ENCODE peak calls at places on chromosomes 16 and 17, in six cellular contexts. O, P, W, D, N and B are unnamed samples. For H3K4me1, the result is how much of the 10 kb centered on the place peaks cover.

GRCh38 chr16:17416461-17417221 is 54.1 kb downstream of the XYLT1 start:
- DNase-seq in O (no peak), P (peak), W (no peak), D (no peak), N (no peak), B (no peak)

GRCh38 chr17:44108440-44109311 is 14.8 kb downstream of the HDAC5 start:
- DNase-seq in O (peak), P (peak), W (no peak), D (no peak), N (peak), B (no peak)

GRCh38 chr17:35865412-35866355 is 3.0 kb downstream of the HEATR9 start:
- DNase-seq in O (peak), P (peak), W (no peak), D (peak), N (no peak), B (no peak)

GRCh38 chr16:5196204-5196603 is 98.6 kb upstream of the EEF2KMT start:
- DNase-seq in O (no peak), P (no peak), W (no peak), D (no peak), N (no peak), B (no peak)

GRCh38 chr17:12509836-12510235 is 155.9 kb upstream of the MYOCD start:
- DNase-seq in O (peak), P (no peak), W (no peak), D (no peak), N (no peak), B (no peak)

GRCh38 chr17:18038149-18038850 is 668 bp downstream of the ATPAF2 start:
- DNase-seq in O (peak), P (peak), W (no peak), D (no peak), N (no peak), B (no peak)

GRCh38 chr16:7177875-7178274 is 154.8 kb upstream of the RBFOX1 start:
- DNase-seq in O (no peak), P (no peak), W (no peak), D (no peak), N (no peak), B (no peak)

GRCh38 chr17:17781591-17782424 is 55.0 kb downstream of the SREBF1 start:
- DNase-seq in O (peak), P (peak), W (peak), D (peak), N (no peak), B (no peak)

GRCh38 chr17:43363181-43363925 is 35.4 kb upstream of the ARL4D start:
- DNase-seq in O (no peak), P (no peak), W (no peak), D (no peak), N (no peak), B (no peak)

DNA sequence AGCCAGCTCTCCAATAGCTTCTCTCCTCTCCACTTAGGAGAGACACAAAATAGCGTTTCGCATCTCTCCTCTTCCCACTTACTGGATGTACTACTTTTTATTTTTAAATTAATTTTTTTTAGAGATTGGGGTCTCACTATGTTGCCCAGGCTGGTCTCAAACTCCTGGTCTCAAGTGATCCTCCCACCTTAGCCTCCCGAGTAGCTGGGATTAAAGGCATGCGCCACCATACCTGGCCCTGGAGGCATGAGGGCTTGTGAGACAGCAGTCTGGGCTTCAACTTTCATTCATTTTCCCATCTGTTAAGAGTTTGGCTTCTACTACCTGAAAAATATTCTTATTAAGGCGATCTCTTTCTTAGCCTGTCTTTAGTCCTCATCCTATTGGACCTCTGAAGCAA is 18.3 kb downstream of the SLC7A6OS start:
- DNase-seq in O (no peak), P (no peak), W (no peak), D (no peak), N (no peak), B (no peak)
- H3K4me1 ChIP-seq in O (under half), P (under half), W (under half), D (under half), N (under half), B (under half)

GRCh38 chr17:8063761-8064589 is 23.5 kb downstream of the ALOX12B start:
- DNase-seq in O (no peak), P (no peak), W (no peak), D (no peak), N (no peak), B (no peak)
- H2AFZ ChIP-seq in O (no peak), P (no peak), W (no peak), D (no peak), N (no peak), B (no peak)

GRCh38 chr17:79795795-79796569 is 895 bp downstream of the CBX8 start:
- DNase-seq in O (no peak), P (no peak), W (no peak), D (no peak), N (no peak), B (no peak)

GRCh38 chr17:79792984-79793923 is 3.6 kb downstream of the CBX8 start:
- DNase-seq in O (peak), P (peak), W (no peak), D (no peak), N (no peak), B (no peak)

GRCh38 chr17:79792371-79792871 is 4.5 kb downstream of the CBX8 start:
- DNase-seq in O (no peak), P (no peak), W (no peak), D (no peak), N (no peak), B (no peak)

GRCh38 chr17:79794659-79795511 is 2.0 kb downstream of the CBX8 start:
- DNase-seq in O (no peak), P (no peak), W (no peak), D (no peak), N (no peak), B (no peak)

GRCh38 chr17:79793924-79794304 is 3.0 kb downstream of the CBX8 start:
- DNase-seq in O (no peak), P (no peak), W (no peak), D (no peak), N (peak), B (no peak)
- H3K4me1 ChIP-seq in O (half or more), P (under half), W (under half), D (under half), N (under half), B (under half)

GRCh38 chr16:82055728-82056549 is 20.9 kb downstream of the HSD17B2 start:
- DNase-seq in O (no peak), P (no peak), W (no peak), D (peak), N (no peak), B (peak)
- H2AFZ ChIP-seq in O (no peak), P (no peak), W (no peak), D (no peak), N (no peak), B (peak)

GRCh38 chr16:75385507-75386152 is 47.7 kb downstream of the CFDP1 start:
- DNase-seq in O (peak), P (peak), W (peak), D (peak), N (peak), B (peak)

GRCh38 chr16:75382611-75383010 is 50.7 kb downstream of the CFDP1 start:
- DNase-seq in O (no peak), P (no peak), W (no peak), D (no peak), N (no peak), B (no peak)

GRCh38 chr16:75379911-75380847 is 53.1 kb downstream of the CFDP1 start:
- DNase-seq in O (no peak), P (no peak), W (no peak), D (no peak), N (no peak), B (no peak)

GRCh38 chr16:75380870-75381269 is 52.4 kb downstream of the CFDP1 start:
- DNase-seq in O (peak), P (peak), W (no peak), D (peak), N (no peak), B (no peak)

DNA sequence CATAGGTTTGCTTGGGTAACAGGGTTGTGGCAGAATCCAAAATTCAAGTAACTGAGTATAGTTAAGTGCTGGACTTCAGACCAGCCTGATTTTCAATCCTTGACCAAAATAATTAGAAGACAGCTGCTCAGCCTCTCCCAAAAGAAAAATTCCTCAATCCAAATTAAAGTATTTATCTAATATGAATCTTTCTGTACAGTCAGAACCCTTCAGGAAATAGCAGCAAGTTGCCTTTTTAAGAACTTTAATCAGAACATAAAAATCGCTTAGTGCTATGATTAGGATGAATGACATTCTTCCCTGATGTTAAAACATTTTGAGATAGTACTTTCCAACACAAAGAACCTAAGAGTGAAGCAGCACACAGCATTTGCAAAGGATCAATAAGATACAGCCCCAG is 50.2 kb downstream of the CFDP1 start:
- DNase-seq in O (no peak), P (no peak), W (no peak), D (no peak), N (no peak), B (no peak)
- H3K4me1 ChIP-seq in O (under half), P (under half), W (under half), D (under half), N (under half), B (under half)